ENCODE peak calls at places on chromosomes 2 and 18, in six cellular contexts. A, Q, H, V, S and L are unnamed samples.

GRCh38 chr2:74696758-74697327 is 42.8 kb downstream of the SEMA4F start:
- DNase-seq in Q (no peak), S (no peak), V (no peak), A (peak; percentile 27), H (no peak), L (no peak)

GRCh38 chr2:219871396-219871795 is 244.0 kb downstream of the SLC4A3 start:
- DNase-seq in V (no peak), Q (no peak), S (no peak), A (no peak), H (no peak), L (no peak)

GRCh38 chr18:22032392-22032961 is 136.9 kb upstream of the GATA6 start:
- DNase-seq in S (peak; percentile 63), V (peak; percentile 4), Q (peak; percentile 88), H (no peak), A (peak; percentile 79), L (no peak)

GRCh38 chr2:82391386-82391785 is 2067.7 kb downstream of the SUCLG1 start:
- DNase-seq in S (no peak), V (no peak), A (no peak), H (no peak), Q (no peak), L (no peak)

GRCh38 chr2:215189393-215189792 is 51.0 kb upstream of the ABCA12 start:
- DNase-seq in H (no peak), Q (no peak), S (no peak), V (no peak), A (no peak), L (no peak)

GRCh38 chr18:79616651-79617518 is 62.7 kb upstream of the CTDP1 start:
- DNase-seq in Q (no peak), V (no peak), S (no peak), H (peak; percentile 67), A (no peak), L (no peak)

GRCh38 chr18:21439453-21439852 is 161.1 kb downstream of the ESCO1 start:
- DNase-seq in A (peak; percentile 15), S (no peak), V (no peak), H (no peak), Q (no peak), L (no peak)

GRCh38 chr2:73870084-73870483 is 22.7 kb upstream of the ACTG2 start:
- DNase-seq in Q (no peak), V (no peak), A (no peak), H (no peak), S (peak; percentile 50), L (no peak)

GRCh38 chr18:79525556-79526467 is 130.1 kb downstream of the NFATC1 start:
- DNase-seq in A (no peak), H (peak; percentile 77), Q (no peak), S (peak; percentile 36), V (no peak), L (no peak)

GRCh38 chr2:241635756-241636155 is 1.2 kb downstream of the THAP4 start:
- DNase-seq in A (peak; percentile 28), H (no peak), V (no peak), S (no peak), Q (no peak), L (no peak)

GRCh38 chr2:186664644-186665043 is 29.2 kb upstream of the FAM171B start:
- DNase-seq in S (no peak), A (no peak), Q (no peak), H (no peak), V (no peak), L (no peak)

GRCh38 chr2:8058652-8059051 is 623.2 kb upstream of the ID2 start:
- DNase-seq in V (no peak), H (no peak), S (no peak), A (no peak), Q (no peak), L (no peak)

GRCh38 chr18:31931886-31932240 is 11.1 kb downstream of the TRAPPC8 start:
- DNase-seq in A (no peak), Q (no peak), V (no peak), S (no peak), H (no peak), L (no peak)

GRCh38 chr2:65057391-65058052 is 1.3 kb downstream of the CEP68 start:
- DNase-seq in A (peak; percentile 27), S (peak; percentile 89), V (peak; percentile 76), Q (no peak), H (no peak), L (no peak)

GRCh38 chr2:163641986-163642385 is 93.8 kb downstream of the FIGN start:
- DNase-seq in A (no peak), H (no peak), V (no peak), S (no peak), Q (no peak), L (no peak)

GRCh38 chr18:35289293-35290069 is 548 bp downstream of the ZSCAN30 start:
- DNase-seq in H (no peak), V (no peak), A (peak; percentile 4), S (no peak), Q (no peak), L (no peak)

GRCh38 chr2:98692090-98692991 is 38.6 kb downstream of the MGAT4A start:
- DNase-seq in V (no peak), H (no peak), S (no peak), A (no peak), Q (no peak), L (no peak)

GRCh38 chr2:128499367-128500135 is 180.9 kb upstream of the HS6ST1 start:
- DNase-seq in H (peak; percentile 74), V (no peak), S (no peak), A (no peak), Q (no peak), L (no peak)

GRCh38 chr2:191617589-191617988 is 60.3 kb upstream of the NABP1 start:
- DNase-seq in A (no peak), H (no peak), S (no peak), Q (no peak), V (peak; percentile 76), L (no peak)

GRCh38 chr2:7115364-7115763 is 198.2 kb downstream of the RNF144A start:
- DNase-seq in S (no peak), H (no peak), A (no peak), V (peak; percentile 27), Q (no peak), L (no peak)

GRCh38 chr2:45610281-45611019 is 617 bp downstream of the SRBD1 start:
- DNase-seq in V (peak; percentile 28), S (peak; percentile 80), H (peak; percentile 82), Q (peak; percentile 48), A (peak; percentile 80), L (no peak)
- TF ChIP-seq CTCF in V (peak; percentile 30), S (no peak), H (no peak), Q (peak; percentile 43), A (peak; percentile 73), L (no peak)

DNA sequence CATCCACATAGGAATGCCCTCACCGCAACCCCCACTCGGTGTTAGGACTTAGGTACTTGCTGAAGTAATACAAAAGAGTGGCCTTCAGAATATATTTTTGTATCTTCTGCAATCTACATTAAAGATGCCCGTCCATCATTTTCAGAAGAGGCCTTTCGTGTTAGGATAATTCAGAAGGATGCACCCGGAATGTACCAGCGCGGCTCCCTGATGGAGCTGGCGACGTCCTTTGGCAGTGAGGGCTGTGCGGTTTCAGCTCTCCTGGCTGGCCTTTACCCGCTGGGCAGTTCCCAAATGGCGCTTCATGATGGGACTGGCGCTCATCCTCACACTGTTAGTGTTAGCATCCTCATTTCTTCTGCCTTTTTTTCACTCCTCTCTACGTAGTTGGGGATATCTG is 15.3 kb downstream of the TWIST2 start:
- DNase-seq in V (no peak), H (peak; percentile 37), S (no peak), A (no peak), Q (no peak), L (no peak)
- TF ChIP-seq POLR2AphosphoS5 in V (no peak), H (no peak), S (no peak), A (no peak), Q (no peak), L (no peak)

GRCh38 chr2:120233292-120233691 is 10.1 kb upstream of the TMEM185B start:
- DNase-seq in H (peak; percentile 58), V (no peak), S (no peak), Q (no peak), A (no peak), L (no peak)

GRCh38 chr2:120229341-120229740 is 6.1 kb upstream of the TMEM185B start:
- DNase-seq in A (no peak), H (peak; percentile 49), Q (no peak), V (no peak), S (no peak), L (no peak)

GRCh38 chr2:120231564-120231973 is 8.4 kb upstream of the TMEM185B start:
- DNase-seq in V (no peak), A (no peak), H (peak; percentile 78), S (no peak), Q (no peak), L (no peak)

GRCh38 chr2:120230515-120231471 is 7.6 kb upstream of the TMEM185B start:
- DNase-seq in S (no peak), A (no peak), H (peak; percentile 76), Q (no peak), V (no peak), L (no peak)

GRCh38 chr2:120231974-120232635 is 8.9 kb upstream of the TMEM185B start:
- DNase-seq in H (peak; percentile 81), V (peak; percentile 86), Q (no peak), S (no peak), A (no peak), L (no peak)
- H3K4me1 ChIP-seq in H (peaks cover 42% of the 10 kb centered on the region), V (peaks cover 18% of the 10 kb centered on the region), Q (peaks cover 17% of the 10 kb centered on the region), S (no peaks in the 10 kb centered on the region), A (peaks cover 67% of the 10 kb centered on the region), L (peaks cover 17% of the 10 kb centered on the region)

GRCh38 chr18:41096504-41096903 is 858.5 kb upstream of the PIK3C3 start:
- DNase-seq in V (no peak), H (no peak), Q (no peak), S (peak; percentile 36), A (no peak), L (no peak)
- TF ChIP-seq CTCF in V (no peak), H (no peak), Q (no peak), S (no peak), A (no peak), L (no peak)

DNA sequence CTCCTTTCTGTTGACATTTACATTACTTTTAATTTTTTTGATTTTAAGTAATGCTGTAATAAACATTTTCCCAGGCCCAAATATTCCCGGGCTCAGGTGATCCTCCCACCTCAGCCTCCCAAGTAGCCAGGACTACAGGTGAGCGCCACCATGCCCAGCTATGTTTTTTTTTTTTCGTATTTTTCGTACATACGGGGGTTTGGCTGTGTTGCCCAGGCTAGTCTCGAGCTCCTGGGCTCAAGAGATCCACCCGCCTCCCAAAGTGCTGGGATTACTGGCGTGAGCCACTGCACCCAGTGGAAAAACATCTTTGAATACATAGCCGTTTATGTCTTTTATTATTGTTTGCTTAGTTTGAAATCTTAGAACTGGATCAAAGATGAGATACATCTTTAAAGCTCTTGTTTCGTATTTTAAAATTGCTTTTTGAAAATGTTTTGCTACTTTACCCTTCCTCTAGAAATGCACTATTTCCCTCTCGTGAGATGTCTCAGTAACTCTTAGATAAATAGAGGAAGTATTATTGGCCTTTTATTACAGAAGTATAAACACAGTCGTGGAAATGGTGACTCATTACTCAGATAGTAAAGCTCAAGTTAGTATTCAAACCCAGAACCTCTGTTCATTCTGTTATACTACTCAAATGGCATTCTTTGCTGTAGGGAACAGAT is 2.4 kb downstream of the SMCHD1 start:
- DNase-seq in H (no peak), A (peak; percentile 56), S (peak; percentile 87), V (no peak), Q (peak; percentile 45), L (no peak)
- TF ChIP-seq POLR2AphosphoS5 in H (no peak), A (no peak), S (no peak), V (no peak), Q (no peak), L (peak; percentile 63)